ENCODE peak calls at places on chromosome 9, in nine cellular contexts. J, C, O, S, A, Y, T, X and G are unnamed samples.
A peak's percentile ranks its signal among the peaks of the same experiment; 100 is the strongest.

GRCh38 chr9:131432597-131433301 is 38.9 kb downstream of the PRRC2B start:
- DNase-seq in J (peak; percentile 51), Y (no peak), X (peak; percentile 93), S (peak; percentile 89), C (peak; percentile 97), A (no peak), O (peak; percentile 27), T (peak; percentile 39), G (no peak)

GRCh38 chr9:107784235-107784958 is 294.8 kb upstream of the KLF4 start:
- DNase-seq in O (peak; percentile 68), A (peak; percentile 29), T (peak; percentile 27), J (peak; percentile 5), Y (no peak), C (peak; percentile 88), S (peak; percentile 70), X (peak; percentile 66), G (no peak)

GRCh38 chr9:98335666-98336065 is 80.2 kb upstream of the TBC1D2 start:
- DNase-seq in C (no peak), Y (no peak), T (no peak), O (no peak), J (no peak), X (no peak), S (no peak), A (no peak), G (no peak)

GRCh38 chr9:1709347-1709746 is 305.8 kb upstream of the SMARCA2 start:
- DNase-seq in C (no peak), T (no peak), S (no peak), A (no peak), J (no peak), O (no peak), Y (no peak), X (no peak), G (no peak)

GRCh38 chr9:109458453-109459211 is 39.5 kb downstream of the PTPN3 start:
- DNase-seq in Y (no peak), T (no peak), S (no peak), J (no peak), X (no peak), A (no peak), C (no peak), O (no peak), G (no peak)

GRCh38 chr9:89886281-89886700 is 281.5 kb downstream of the GADD45G start:
- DNase-seq in J (no peak), S (peak; percentile 79), C (no peak), A (no peak), X (peak; percentile 85), T (no peak), Y (no peak), O (no peak), G (no peak)

GRCh38 chr9:89278997-89279739 is 31.8 kb upstream of the CKS2 start:
- DNase-seq in J (peak; percentile 49), Y (peak; percentile 41), S (peak; percentile 38), C (peak; percentile 71), A (no peak), T (peak; percentile 55), O (peak; percentile 77), X (peak; percentile 55), G (peak; percentile 50)

GRCh38 chr9:130963916-130964315 is 24.9 kb upstream of the FIBCD1 start:
- DNase-seq in O (no peak), S (no peak), A (no peak), J (no peak), Y (no peak), T (no peak), X (peak; percentile 5), C (no peak), G (no peak)

DNA sequence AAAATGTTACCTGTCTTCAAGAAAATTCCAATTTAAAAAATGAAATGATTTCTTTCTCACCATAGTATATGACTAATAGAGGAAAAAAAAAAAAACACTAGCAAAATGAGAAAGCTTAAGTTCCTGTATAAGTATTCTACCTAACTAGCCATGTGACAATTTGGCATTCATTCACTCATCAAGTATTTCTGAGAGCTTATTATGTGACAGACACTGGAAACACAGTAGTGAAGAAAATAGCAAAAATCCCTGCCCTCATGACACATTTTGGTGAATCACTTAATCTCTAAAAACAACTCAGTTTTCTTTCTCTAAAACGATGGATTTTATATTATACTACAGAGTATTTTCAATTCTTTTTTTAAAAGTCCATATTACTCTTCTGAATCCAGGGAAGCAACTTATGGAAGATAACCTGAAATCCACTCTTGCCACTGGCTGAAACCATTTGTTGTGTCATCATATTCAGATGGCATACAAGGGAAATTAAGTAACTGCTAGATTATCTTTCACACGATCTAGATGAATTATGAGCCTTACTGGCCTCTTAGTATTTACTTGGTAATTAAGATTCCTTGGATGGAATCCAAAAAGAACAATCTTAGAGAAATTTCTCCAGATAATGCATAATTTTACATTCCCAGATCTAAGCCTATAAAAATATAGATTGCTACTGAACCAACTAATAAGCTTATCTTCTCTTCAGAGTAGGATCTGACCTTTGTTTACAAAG is 5.5 kb downstream of the PTBP3 start:
- DNase-seq in C (no peak), Y (no peak), J (peak; percentile 57), X (no peak), A (no peak), T (peak; percentile 46), S (no peak), O (no peak), G (no peak)
- H3K4me2 ChIP-seq in C (no peak overlapping the region), Y (peak overlapping the region; percentile 12), J (no peak overlapping the region), X (no peak overlapping the region), A (peak overlapping the region; percentile 20), T (no peak overlapping the region), S (no peak overlapping the region), O (no peak overlapping the region), G (no peak overlapping the region)

GRCh38 chr9:111110805-111111204 is 72.5 kb upstream of the LPAR1 start:
- DNase-seq in C (no peak), S (no peak), T (no peak), O (no peak), X (no peak), Y (no peak), A (no peak), J (no peak), G (no peak)

GRCh38 chr9:111107141-111107540 is 68.9 kb upstream of the LPAR1 start:
- DNase-seq in X (no peak), J (no peak), S (no peak), A (no peak), C (no peak), O (no peak), Y (no peak), T (no peak), G (no peak)

GRCh38 chr9:111106202-111106601 is 67.9 kb upstream of the LPAR1 start:
- DNase-seq in C (no peak), T (no peak), S (no peak), Y (no peak), A (no peak), X (no peak), O (no peak), J (no peak), G (no peak)

GRCh38 chr9:111113712-111114111 is 75.4 kb upstream of the LPAR1 start:
- DNase-seq in O (no peak), J (no peak), C (no peak), X (no peak), A (no peak), T (no peak), Y (no peak), S (no peak), G (no peak)

DNA sequence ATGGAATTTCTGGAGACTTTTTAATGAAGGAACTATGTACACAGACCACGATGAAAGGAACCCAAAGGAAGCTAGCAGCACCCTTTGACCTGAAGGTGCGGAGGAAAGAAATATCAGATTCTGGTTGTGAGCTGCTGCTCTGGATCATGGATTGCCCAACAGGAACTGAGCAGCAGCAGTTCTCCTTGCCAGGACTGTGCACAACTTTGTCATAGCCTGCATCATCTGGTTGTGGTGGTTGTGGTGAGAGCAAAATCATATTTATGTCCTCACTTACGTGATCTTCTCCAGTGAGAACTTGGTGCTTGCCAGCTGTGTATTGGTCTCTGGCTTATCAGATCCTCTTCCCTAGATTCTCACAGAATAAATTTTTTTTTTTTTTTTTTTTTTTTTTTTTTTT is 70.7 kb upstream of the LPAR1 start:
- DNase-seq in Y (no peak), A (no peak), X (peak; percentile 53), J (peak; percentile 44), O (no peak), C (peak; percentile 90), T (no peak), S (peak; percentile 40), G (no peak)
- H3K4me2 ChIP-seq in Y (no peak overlapping the region), A (no peak overlapping the region), X (no peak overlapping the region), J (no peak overlapping the region), O (no peak overlapping the region), C (no peak overlapping the region), T (no peak overlapping the region), S (no peak overlapping the region), G (no peak overlapping the region)

GRCh38 chr9:125754096-125754495 is 6.9 kb downstream of the PBX3 start:
- DNase-seq in T (no peak), O (no peak), S (no peak), A (no peak), Y (no peak), X (peak; percentile 25), J (no peak), C (no peak), G (no peak)

GRCh38 chr9:125757834-125758233 is 10.7 kb downstream of the PBX3 start:
- DNase-seq in J (no peak), S (no peak), X (no peak), Y (no peak), O (no peak), A (no peak), T (no peak), C (no peak), G (no peak)

GRCh38 chr9:125756499-125756898 is 9.3 kb downstream of the PBX3 start:
- DNase-seq in J (no peak), O (no peak), A (no peak), S (no peak), C (no peak), Y (no peak), T (no peak), X (no peak), G (no peak)

GRCh38 chr9:125752070-125752628 is 5.0 kb downstream of the PBX3 start:
- DNase-seq in A (peak; percentile 28), Y (no peak), C (no peak), S (no peak), J (peak; percentile 15), X (peak; percentile 32), O (no peak), T (no peak), G (no peak)

DNA sequence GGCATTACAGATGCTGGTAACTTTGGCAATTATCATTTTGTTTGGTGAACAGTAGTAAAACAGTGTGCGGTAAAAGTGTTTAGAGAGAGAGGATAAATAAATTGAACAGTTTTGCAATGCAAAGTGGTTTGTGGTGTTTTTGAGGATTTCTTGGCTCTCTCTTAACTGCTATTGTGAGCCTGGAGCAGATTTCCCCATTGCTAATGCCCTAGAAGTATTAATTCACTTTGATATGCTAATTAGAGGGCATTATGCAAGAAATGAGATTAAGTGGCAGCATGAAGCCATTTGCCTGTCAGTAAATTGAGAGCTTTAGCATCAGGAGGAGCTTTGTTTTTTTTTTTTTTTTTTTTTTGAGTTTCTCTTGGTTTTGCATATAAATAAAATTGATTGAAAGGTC is 8.2 kb downstream of the PBX3 start:
- DNase-seq in Y (no peak), O (no peak), J (no peak), A (no peak), S (no peak), X (peak; percentile 39), C (no peak), T (no peak), G (no peak)
- H3K4me2 ChIP-seq in Y (no peak overlapping the region), O (no peak overlapping the region), J (no peak overlapping the region), A (no peak overlapping the region), S (no peak overlapping the region), X (no peak overlapping the region), C (no peak overlapping the region), T (no peak overlapping the region), G (no peak overlapping the region)

GRCh38 chr9:125409637-125410521 is 148.3 kb downstream of the GAPVD1 start:
- DNase-seq in S (peak; percentile 56), O (no peak), T (no peak), Y (peak; percentile 81), A (peak; percentile 72), J (no peak), C (peak; percentile 53), X (peak; percentile 69), G (peak; percentile 9)

GRCh38 chr9:125411171-125411756 is 149.6 kb downstream of the GAPVD1 start:
- DNase-seq in A (no peak), C (no peak), J (no peak), Y (no peak), T (no peak), S (no peak), O (no peak), X (no peak), G (no peak)

GRCh38 chr9:125412166-125412565 is 150.5 kb downstream of the GAPVD1 start:
- DNase-seq in J (no peak), X (no peak), Y (no peak), C (no peak), S (no peak), O (no peak), T (no peak), A (no peak), G (no peak)

GRCh38 chr9:125409217-125409636 is 147.6 kb downstream of the GAPVD1 start:
- DNase-seq in T (no peak), C (no peak), A (peak; percentile 31), J (no peak), X (no peak), S (no peak), Y (no peak), O (no peak), G (no peak)

DNA sequence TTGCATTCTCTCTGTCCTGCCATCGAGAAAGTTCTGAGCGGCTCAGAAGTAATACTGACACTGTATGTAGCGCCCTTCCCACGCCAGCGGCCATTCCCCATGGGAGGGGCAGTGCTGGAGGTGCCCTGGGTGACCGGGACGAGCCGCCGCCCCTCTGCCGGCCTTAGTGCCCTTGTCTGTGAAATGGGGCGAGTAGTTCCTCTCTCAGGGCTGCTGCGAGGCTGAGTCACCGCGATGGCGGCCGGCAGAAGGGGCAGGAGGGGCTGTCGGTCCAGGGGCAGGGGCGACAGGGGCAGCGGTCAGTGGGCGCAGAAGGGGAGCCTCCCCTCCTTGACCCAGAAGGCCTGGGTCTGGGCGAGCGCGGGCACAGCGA is 148.9 kb downstream of the GAPVD1 start:
- DNase-seq in T (no peak), C (no peak), X (no peak), Y (no peak), S (no peak), O (no peak), A (no peak), J (no peak), G (no peak)
- H3K4me2 ChIP-seq in T (no peak overlapping the region), C (no peak overlapping the region), X (no peak overlapping the region), Y (no peak overlapping the region), S (no peak overlapping the region), O (no peak overlapping the region), A (peak overlapping the region; percentile 48), J (no peak overlapping the region), G (no peak overlapping the region)